ENCODE peak calls at places on chromosomes 13 and 19, in nine cellular contexts. T, H, B, S, N, V, E, P and F are unnamed samples.
A peak's percentile ranks its signal among the peaks of the same experiment; 100 is the strongest.

GRCh38 chr13:27622881-27623280 is 1.2 kb downstream of the POLR1D start:
- DNase-seq in T (no peak), H (no peak), B (no peak), S (no peak), N (no peak), V (no peak), E (no peak), P (no peak), F (no peak)

GRCh38 chr13:114319441-114319871 is 5.2 kb downstream of the CHAMP1 start:
- DNase-seq in T (no peak), H (peak; percentile 88), B (no peak), S (peak; percentile 79), N (no peak), V (no peak), E (no peak), P (no peak), F (no peak)

GRCh38 chr19:33431986-33432385 is 58.5 kb downstream of the CEBPG start:
- DNase-seq in T (no peak), H (no peak), B (no peak), S (no peak), N (no peak), V (no peak), E (no peak), P (peak; percentile 9), F (no peak)

GRCh38 chr19:55173717-55174409 is 6.2 kb downstream of the SYT5 start:
- DNase-seq in T (peak; percentile 81), H (peak; percentile 81), B (peak; percentile 67), S (peak; percentile 78), N (no peak), V (no peak), E (no peak), P (peak; percentile 75), F (peak; percentile 31)

GRCh38 chr19:7901337-7901736 is 2.3 kb upstream of the MAP2K7 start:
- DNase-seq in T (no peak), H (no peak), B (no peak), S (no peak), N (no peak), V (no peak), E (no peak), P (no peak), F (no peak)

GRCh38 chr19:18128044-18128443 is 24.9 kb upstream of the PIK3R2 start:
- DNase-seq in T (no peak), H (peak; percentile 17), B (no peak), S (peak; percentile 23), N (no peak), V (no peak), E (no peak), P (no peak), F (no peak)

GRCh38 chr19:44576843-44577565 is 36.4 kb upstream of the IGSF23 start:
- DNase-seq in T (peak; percentile 11), H (peak; percentile 56), B (peak; percentile 49), S (peak; percentile 47), N (no peak), V (no peak), E (peak; percentile 7), P (no peak), F (no peak)

GRCh38 chr19:45245334-45245787 is at the start of gene EXOC3L2:
- DNase-seq in T (no peak), H (no peak), B (no peak), S (no peak), N (no peak), V (no peak), E (no peak), P (no peak), F (no peak)

GRCh38 chr19:40603071-40603718 is 2.0 kb downstream of the LTBP4 start:
- DNase-seq in T (no peak), H (no peak), B (no peak), S (no peak), N (no peak), V (no peak), E (no peak), P (no peak), F (no peak)

GRCh38 chr13:107209811-107210210 is 641.9 kb upstream of the ARGLU1 start:
- DNase-seq in T (no peak), H (peak; percentile 40), B (no peak), S (peak; percentile 80), N (no peak), V (no peak), E (no peak), P (no peak), F (no peak)

GRCh38 chr13:29817604-29818378 is 32.6 kb downstream of the UBL3 start:
- DNase-seq in T (peak; percentile 55), H (no peak), B (no peak), S (no peak), N (no peak), V (no peak), E (no peak), P (no peak), F (no peak)

GRCh38 chr19:10501971-10502523 is 1.1 kb downstream of the KEAP1 start:
- DNase-seq in T (peak; percentile 63), H (no peak), B (peak; percentile 39), S (peak; percentile 24), N (peak; percentile 64), V (peak; percentile 88), E (no peak), P (peak; percentile 56), F (peak; percentile 60)

GRCh38 chr19:35869327-35870123 is 1.2 kb downstream of the APLP1 start:
- DNase-seq in T (peak; percentile 81), H (peak; percentile 54), B (peak; percentile 90), S (peak; percentile 90), N (peak; percentile 48), V (peak; percentile 78), E (peak; percentile 84), P (peak; percentile 100), F (peak; percentile 91)

GRCh38 chr13:114026128-114026880 is 52.4 kb upstream of the C13orf46 start:
- DNase-seq in T (no peak), H (no peak), B (no peak), S (no peak), N (no peak), V (no peak), E (no peak), P (peak; percentile 19), F (no peak)

GRCh38 chr13:112855859-112856258 is 113.2 kb upstream of the MCF2L start:
- DNase-seq in T (no peak), H (no peak), B (no peak), S (no peak), N (no peak), V (no peak), E (no peak), P (no peak), F (no peak)